ENCODE peak calls at places on chromosomes 2 and 18, in four cellular contexts. A, K, D and U are unnamed samples.

GRCh38 chr2:230794472-230794871 is 70.3 kb upstream of the ITM2C start:
- DNase-seq in A (no peak), K (no peak), D (no peak), U (peak; percentile 12)

GRCh38 chr18:31294199-31294747 is 23.7 kb upstream of the DSG1 start:
- DNase-seq in A (no peak), K (no peak), D (no peak), U (no peak)

GRCh38 chr2:175187378-175187777 is 5.9 kb upstream of the ATP5MC3 start:
- DNase-seq in A (no peak), K (no peak), D (no peak), U (no peak)

GRCh38 chr2:147149589-147150245 is 695.1 kb upstream of the ACVR2A start:
- DNase-seq in A (no peak), K (no peak), D (no peak), U (no peak)

GRCh38 chr2:220460257-220460985 is 833.0 kb downstream of the SLC4A3 start:
- DNase-seq in A (no peak), K (no peak), D (peak; percentile 6), U (no peak)

GRCh38 chr2:19805266-19805665 is 96.5 kb downstream of the TTC32 start:
- DNase-seq in A (no peak), K (no peak), D (no peak), U (no peak)

GRCh38 chr2:191230174-191230573 is 15.0 kb upstream of the MYO1B start:
- DNase-seq in A (no peak), K (no peak), D (no peak), U (no peak)

GRCh38 chr2:72431737-72432136 is 284.1 kb upstream of the CYP26B1 start:
- DNase-seq in A (no peak), K (no peak), D (no peak), U (no peak)

GRCh38 chr2:100285691-100286090 is 36.6 kb downstream of the LONRF2 start:
- DNase-seq in A (no peak), K (no peak), D (peak; percentile 31), U (no peak)

GRCh38 chr2:238910751-238911351 is 63.0 kb downstream of the TWIST2 start:
- DNase-seq in A (no peak), K (no peak), D (no peak), U (no peak)

GRCh38 chr2:219056176-219056895 is 4.4 kb downstream of the IHH start:
- DNase-seq in A (no peak), K (no peak), D (no peak), U (no peak)

GRCh38 chr18:54388203-54389142 is 30.8 kb downstream of the C18orf54 start:
- DNase-seq in A (no peak), K (peak; percentile 55), D (peak; percentile 66), U (no peak)

GRCh38 chr2:45889053-45889452 is 237.6 kb downstream of the PRKCE start:
- DNase-seq in A (peak; percentile 38), K (peak; percentile 79), D (no peak), U (no peak)

GRCh38 chr2:179612591-179613298 is 248.7 kb downstream of the ZNF385B start:
- DNase-seq in A (no peak), K (no peak), D (no peak), U (no peak)

GRCh38 chr2:102932521-102932920 is 170.7 kb downstream of the TMEM182 start:
- DNase-seq in A (no peak), K (no peak), D (no peak), U (no peak)

GRCh38 chr2:7588295-7588694 is 671.1 kb downstream of the RNF144A start:
- DNase-seq in A (no peak), K (no peak), D (no peak), U (no peak)

GRCh38 chr18:23228102-23229051 is 93.1 kb downstream of the CABLES1 start:
- DNase-seq in A (peak; percentile 28), K (no peak), D (no peak), U (no peak)

GRCh38 chr18:80179857-80180558 is 67.3 kb downstream of the PARD6G start:
- DNase-seq in A (no peak), K (no peak), D (no peak), U (no peak)

GRCh38 chr18:72822202-72822601 is 45.6 kb downstream of the NETO1 start:
- DNase-seq in A (no peak), K (no peak), D (no peak), U (no peak)

GRCh38 chr2:30871980-30872789 is 64.9 kb upstream of the CAPN13 start:
- DNase-seq in A (no peak), K (peak; percentile 67), D (no peak), U (no peak)

GRCh38 chr18:4640349-4641012 is 185.4 kb upstream of the DLGAP1 start:
- DNase-seq in A (no peak), K (no peak), D (no peak), U (no peak)

GRCh38 chr18:75213610-75214009 is 3.0 kb downstream of the TSHZ1 start:
- DNase-seq in A (no peak), K (no peak), D (no peak), U (no peak)

GRCh38 chr2:15772681-15773080 is 167.7 kb upstream of the MYCN start:
- DNase-seq in A (no peak), K (no peak), D (no peak), U (no peak)

GRCh38 chr2:85161626-85161960 is 28.4 kb downstream of the TCF7L1 start:
- DNase-seq in A (no peak), K (no peak), D (no peak), U (no peak)

GRCh38 chr2:200590090-200590489 is 4.3 kb downstream of the AOX1 start:
- DNase-seq in A (no peak), K (no peak), D (no peak), U (no peak)

GRCh38 chr2:241677392-241677791 is 9.2 kb downstream of the DTYMK start:
- DNase-seq in A (no peak), K (no peak), D (no peak), U (no peak)

GRCh38 chr2:45879406-45879805 is 227.9 kb downstream of the PRKCE start:
- DNase-seq in A (no peak), K (no peak), D (no peak), U (no peak)

GRCh38 chr2:36044389-36044788 is 311.2 kb upstream of the CRIM1 start:
- DNase-seq in A (no peak), K (no peak), D (no peak), U (no peak)

GRCh38 chr2:240023792-240024191 is 1.4 kb downstream of the NDUFA10 start:
- DNase-seq in A (no peak), K (no peak), D (no peak), U (no peak)
- H3K4me3 ChIP-seq in A (peak overlapping the region; percentile 92), K (peak overlapping the region; percentile 94), D (peak overlapping the region; percentile 95), U (no peak overlapping the region)

DNA sequence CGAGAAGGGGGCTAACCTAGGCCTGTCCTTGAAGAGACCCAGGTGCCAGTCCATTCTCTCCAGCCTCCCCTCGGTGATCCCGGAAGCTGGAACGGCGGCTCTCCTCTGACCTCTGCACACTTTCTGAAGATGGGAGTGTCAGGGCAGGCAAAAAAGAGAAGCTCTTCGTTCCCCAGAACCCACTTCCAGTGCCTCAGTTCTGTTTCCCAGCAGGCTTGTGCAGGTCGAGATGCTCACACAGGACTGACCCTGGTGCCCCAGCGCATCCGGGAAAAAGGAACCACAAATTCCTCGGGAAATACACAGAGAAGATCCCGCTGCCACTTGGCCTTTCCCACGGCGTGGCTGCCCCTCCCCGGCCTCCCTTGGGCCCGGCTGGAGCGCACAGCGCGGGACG is 677 bp upstream of the PTPN18 start:
- DNase-seq in A (no peak), K (no peak), D (no peak), U (no peak)
- H3K4me3 ChIP-seq in A (peak overlapping the region; percentile 77), K (peak overlapping the region; percentile 72), D (peak overlapping the region; percentile 81), U (peak overlapping the region; percentile 83)

GRCh38 chr18:11994708-11995444 is 13.6 kb downstream of the IMPA2 start:
- DNase-seq in A (no peak), K (peak; percentile 52), D (no peak), U (no peak)
- H3K4me3 ChIP-seq in A (no peak overlapping the region), K (no peak overlapping the region), D (no peak overlapping the region), U (no peak overlapping the region)

GRCh38 chr2:26764906-26765305 is 822 bp downstream of the SLC35F6 start:
- DNase-seq in A (no peak), K (no peak), D (no peak), U (no peak)

GRCh38 chr2:26764078-26764887 is at the start of gene SLC35F6:
- DNase-seq in A (peak; percentile 85), K (peak; percentile 87), D (no peak), U (peak; percentile 65)

GRCh38 chr2:26767129-26767528 is 3.0 kb downstream of the SLC35F6 start:
- DNase-seq in A (no peak), K (no peak), D (no peak), U (no peak)

GRCh38 chr2:26767894-26768487 is 3.9 kb downstream of the SLC35F6 start:
- DNase-seq in A (no peak), K (no peak), D (no peak), U (no peak)

DNA sequence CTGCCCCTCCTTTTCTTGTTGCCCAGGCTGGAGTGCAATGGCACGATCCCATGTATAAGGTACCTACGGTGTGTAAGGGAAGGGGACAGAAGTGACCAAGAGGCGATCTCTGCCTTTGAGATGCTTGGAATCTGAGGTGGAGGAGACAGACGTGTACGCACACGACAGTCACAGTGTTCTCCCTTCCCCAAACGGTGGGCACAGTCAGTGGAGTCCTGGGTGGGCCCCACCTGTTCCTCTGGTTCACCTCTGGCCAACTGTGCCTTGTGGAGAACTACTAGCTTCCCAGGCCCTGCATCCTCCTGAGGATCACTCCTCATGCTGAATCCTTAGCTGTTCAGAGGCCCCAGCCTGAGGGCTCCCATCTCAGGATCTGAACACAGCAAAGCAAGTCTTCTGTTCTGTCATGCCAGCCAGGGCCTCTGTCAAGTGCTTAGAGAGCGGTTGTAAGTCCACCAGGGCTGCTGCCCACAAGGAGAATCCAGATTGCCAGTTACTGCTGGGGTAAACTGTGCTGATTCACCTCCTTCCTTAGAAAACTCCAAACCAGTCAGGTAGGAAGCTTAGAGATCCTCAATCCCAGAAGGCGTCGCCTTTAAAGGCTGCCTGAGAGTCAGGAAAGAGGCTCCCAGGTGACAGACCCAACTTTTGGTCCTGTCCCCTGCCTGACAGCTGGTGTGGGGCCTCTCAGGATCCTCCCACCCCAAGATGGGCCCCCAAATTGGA is 1.6 kb downstream of the SLC35F6 start:
- DNase-seq in A (no peak), K (no peak), D (no peak), U (no peak)
- H3K4me3 ChIP-seq in A (peak overlapping the region; percentile 93), K (peak overlapping the region; percentile 83), D (peak overlapping the region; percentile 98), U (peak overlapping the region; percentile 95)

GRCh38 chr2:225103737-225104141 is 61.5 kb upstream of the DOCK10 start:
- DNase-seq in A (no peak), K (no peak), D (no peak), U (no peak)

GRCh38 chr2:225104321-225104720 is 62.1 kb upstream of the DOCK10 start:
- DNase-seq in A (no peak), K (no peak), D (no peak), U (no peak)

GRCh38 chr2:225097035-225097434 is 54.8 kb upstream of the DOCK10 start:
- DNase-seq in A (no peak), K (no peak), D (no peak), U (no peak)

GRCh38 chr2:225100856-225101294 is 58.6 kb upstream of the DOCK10 start:
- DNase-seq in A (no peak), K (no peak), D (peak; percentile 48), U (no peak)

GRCh38 chr2:225100269-225100668 is 58.0 kb upstream of the DOCK10 start:
- DNase-seq in A (no peak), K (no peak), D (no peak), U (no peak)
- H3K4me3 ChIP-seq in A (no peak overlapping the region), K (no peak overlapping the region), D (no peak overlapping the region), U (no peak overlapping the region)